ENCODE peak calls at places on chromosomes 12 and 14, in four cellular contexts. Y, I, Z and D are unnamed samples.

GRCh38 chr14:21039059-21039422 is 3.1 kb upstream of the RNASE7 start:
- DNase-seq in Y (no peak), I (peak; percentile 65), Z (no peak), D (peak; percentile 36)

GRCh38 chr14:68685419-68686211 is 107.3 kb downstream of the ZFP36L1 start:
- DNase-seq in Y (peak; percentile 62), I (no peak), Z (peak; percentile 52), D (no peak)

GRCh38 chr14:104598461-104599273 is 5.9 kb downstream of the TMEM179 start:
- DNase-seq in Y (no peak), I (no peak), Z (no peak), D (no peak)

GRCh38 chr12:127025545-127025944 is 1241.4 kb upstream of the TMEM132C start:
- DNase-seq in Y (no peak), I (no peak), Z (no peak), D (no peak)

GRCh38 chr12:5505116-5505515 is 73.2 kb downstream of the NTF3 start:
- DNase-seq in Y (no peak), I (no peak), Z (no peak), D (no peak)

GRCh38 chr14:72457641-72458040 is 436.3 kb downstream of the DPF3 start:
- DNase-seq in Y (no peak), I (no peak), Z (no peak), D (no peak)

GRCh38 chr12:9052610-9053009 is 63.1 kb downstream of the A2M start:
- DNase-seq in Y (no peak), I (no peak), Z (no peak), D (no peak)

GRCh38 chr12:526089-526488 is 66.3 kb downstream of the B4GALNT3 start:
- DNase-seq in Y (no peak), I (no peak), Z (no peak), D (no peak)

GRCh38 chr14:59303216-59303615 is 114.7 kb downstream of the DAAM1 start:
- DNase-seq in Y (no peak), I (no peak), Z (no peak), D (no peak)

GRCh38 chr14:73714656-73715081 is 485 bp upstream of the PNMA1 start:
- DNase-seq in Y (no peak), I (no peak), Z (no peak), D (no peak)